ENCODE peak calls at places on chromosomes 7 and 10, in ten cellular contexts. X is stimulated activated CD8-positive, alpha-beta memory T cell treated with anti-CD3 and anti-CD28 coated beads, Interleukin-2, amount 100 ng/mL, for 1 hour; E is HFFc6; W is posterior cingulate gyrus; H is H4; P is neural crest cell; M is C1 segment of cervical spinal cord; U is T-cell; Q is endothelial cell; I is globus pallidus. S is an unnamed sample.

GRCh38 chr7:101634196-101634717 is 5.2 kb upstream of the MYL10 start:
- DNase-seq in M (no peak), W (no peak), H (no peak), U (no peak), I (no peak), E (no peak), P (no peak), Q (no peak), X (no peak), S (no peak)

GRCh38 chr7:41437257-41438196 is 265.4 kb downstream of the INHBA start:
- DNase-seq in W (no peak), M (no peak), H (peak), P (no peak), Q (no peak), X (no peak), I (no peak), E (no peak), U (no peak), S (no peak)

GRCh38 chr10:96073722-96074121 is 30.3 kb downstream of the CCNJ start:
- DNase-seq in M (no peak), X (no peak), E (peak), H (no peak), I (no peak), W (no peak), Q (no peak), U (no peak), P (no peak), S (no peak)

GRCh38 chr10:45461034-45461433 is 87.0 kb downstream of the ALOX5 start:
- DNase-seq in U (no peak), H (no peak), X (no peak), I (no peak), Q (no peak), M (no peak), P (no peak), W (no peak), E (no peak), S (no peak)

GRCh38 chr7:136923111-136923510 is 54.7 kb downstream of the CHRM2 start:
- DNase-seq in Q (no peak), I (no peak), E (peak), H (peak), M (no peak), X (no peak), U (no peak), P (no peak), W (no peak), S (no peak)

GRCh38 chr7:7048213-7048612 is 134.1 kb upstream of the C1GALT1 start:
- DNase-seq in I (no peak), U (no peak), Q (no peak), W (no peak), E (no peak), X (no peak), H (no peak), P (no peak), M (no peak), S (no peak)

GRCh38 chr10:61793760-61794713 is 107.5 kb upstream of the ARID5B start:
- DNase-seq in H (peak), I (no peak), P (no peak), X (no peak), Q (no peak), U (no peak), M (no peak), E (peak), W (no peak), S (no peak)

GRCh38 chr10:24643679-24644209 is 79.9 kb downstream of the ARHGAP21 start:
- DNase-seq in X (no peak), Q (no peak), W (no peak), M (no peak), I (no peak), U (no peak), E (no peak), P (no peak), H (no peak), S (no peak)

GRCh38 chr10:112631501-112632410 is 184.7 kb downstream of the VTI1A start:
- DNase-seq in X (no peak), H (no peak), U (no peak), P (no peak), Q (no peak), E (no peak), I (peak), M (no peak), W (no peak), S (no peak)

GRCh38 chr7:46848944-46849343 is 733.0 kb downstream of the TNS3 start:
- DNase-seq in P (no peak), Q (no peak), I (no peak), M (no peak), E (peak), H (peak), W (no peak), U (no peak), X (no peak), S (no peak)

GRCh38 chr10:63699785-63700184 is 178.6 kb downstream of the REEP3 start:
- DNase-seq in P (no peak), U (no peak), W (no peak), E (peak), Q (no peak), M (no peak), X (no peak), H (no peak), I (no peak), S (no peak)

GRCh38 chr10:113059001-113059780 is 109.1 kb downstream of the TCF7L2 start:
- DNase-seq in E (no peak), I (peak), U (no peak), X (no peak), M (peak), H (peak), W (no peak), Q (no peak), P (no peak), S (peak)

GRCh38 chr10:54900584-54900983 is 99.6 kb upstream of the PCDH15 start:
- DNase-seq in H (no peak), E (no peak), Q (no peak), I (no peak), U (no peak), W (no peak), P (no peak), X (no peak), M (no peak), S (no peak)

GRCh38 chr10:14603539-14604102 is 171.1 kb downstream of the FAM107B start:
- DNase-seq in P (peak), M (no peak), W (no peak), H (no peak), E (no peak), I (no peak), X (no peak), U (no peak), Q (no peak), S (no peak)

GRCh38 chr10:51468424-51468823 is 231.0 kb downstream of the CSTF2T start:
- DNase-seq in I (no peak), W (no peak), E (no peak), U (no peak), X (no peak), M (no peak), P (no peak), H (no peak), Q (no peak), S (no peak)

GRCh38 chr10:121644501-121644900 is 46.3 kb upstream of the FGFR2 start:
- DNase-seq in X (no peak), E (no peak), P (no peak), Q (no peak), W (no peak), I (no peak), M (no peak), H (no peak), U (no peak), S (no peak)

GRCh38 chr7:29285451-29285807 is 90.9 kb downstream of the CHN2 start:
- DNase-seq in I (no peak), H (peak), U (peak), E (peak), X (peak), M (no peak), W (no peak), Q (no peak), P (no peak), S (no peak)

GRCh38 chr10:128027822-128028507 is 98.3 kb downstream of the MKI67 start:
- DNase-seq in M (no peak), H (no peak), U (no peak), X (no peak), W (no peak), I (no peak), E (no peak), Q (no peak), P (no peak), S (no peak)

GRCh38 chr7:134920026-134920758 is 66.1 kb upstream of the AGBL3 start:
- DNase-seq in E (peak), M (no peak), W (no peak), P (no peak), X (no peak), Q (no peak), U (no peak), H (peak), I (no peak), S (no peak)

GRCh38 chr7:137820677-137821420 is 25.9 kb downstream of the DGKI start:
- DNase-seq in M (peak), U (no peak), W (peak), I (peak), E (peak), P (peak), H (no peak), Q (no peak), X (no peak), S (peak)

GRCh38 chr7:131105294-131105802 is 222.3 kb upstream of the MKLN1 start:
- DNase-seq in Q (no peak), I (no peak), U (no peak), P (no peak), M (no peak), X (no peak), E (no peak), W (no peak), H (peak), S (peak)

GRCh38 chr10:71334228-71334791 is 15.3 kb downstream of the SLC29A3 start:
- DNase-seq in P (peak), U (no peak), Q (no peak), H (no peak), I (no peak), W (no peak), M (no peak), X (no peak), E (no peak), S (no peak)